ENCODE peak calls at places on chromosome 7, in ten cellular contexts. F is heart left ventricle, E is gastrocnemius medialis, B is adrenal gland, Z is right lobe of liver, K is ovary, J is K562, L is Peyer's patch, N is tibial nerve, Q is uterus. G is an unnamed sample. For H3K36me3, the result is how much of the 10 kb centered on the place peaks cover.

GRCh38 chr7:22952306-22953011 is 61.5 kb downstream of the HYCC1 start:
- DNase-seq in F (no peak), E (no peak), B (no peak), Z (no peak), K (no peak), J (no peak), L (no peak), N (no peak), Q (no peak), G (no peak)

GRCh38 chr7:25735674-25736242 is 416.2 kb upstream of the NFE2L3 start:
- DNase-seq in F (no peak), E (no peak), B (no peak), Z (no peak), K (no peak), J (no peak), L (no peak), N (no peak), Q (no peak), G (no peak)

GRCh38 chr7:132189881-132190280 is 386.4 kb downstream of the PLXNA4 start:
- DNase-seq in F (no peak), E (no peak), B (no peak), Z (no peak), K (no peak), J (no peak), L (no peak), N (no peak), Q (no peak), G (no peak)

GRCh38 chr7:148650232-148650858 is 48.4 kb upstream of the CUL1 start:
- DNase-seq in F (no peak), E (no peak), B (no peak), Z (no peak), K (no peak), J (no peak), L (no peak), N (no peak), Q (no peak), G (no peak)

GRCh38 chr7:123747089-123747488 is 1.7 kb downstream of the WASL start:
- DNase-seq in F (no peak), E (no peak), B (no peak), Z (no peak), K (no peak), J (peak), L (no peak), N (no peak), Q (no peak), G (no peak)

GRCh38 chr7:133824123-133824522 is 303.0 kb upstream of the LRGUK start:
- DNase-seq in F (no peak), E (no peak), B (no peak), Z (no peak), K (no peak), J (no peak), L (no peak), N (no peak), Q (no peak), G (no peak)

GRCh38 chr7:129553861-129554530 is 51.7 kb downstream of the SMKR1 start:
- DNase-seq in F (no peak), E (no peak), B (no peak), Z (no peak), K (no peak), J (no peak), L (no peak), N (no peak), Q (no peak), G (no peak)

GRCh38 chr7:117114272-117114671 is 161.0 kb downstream of the ST7 start:
- DNase-seq in F (no peak), E (no peak), B (no peak), Z (no peak), K (no peak), J (no peak), L (no peak), N (no peak), Q (no peak), G (no peak)

GRCh38 chr7:2015251-2015871 is 217.4 kb downstream of the MAD1L1 start:
- DNase-seq in F (no peak), E (peak), B (no peak), Z (peak), K (peak), J (no peak), L (no peak), N (no peak), Q (no peak), G (no peak)

GRCh38 chr7:29217112-29217511 is 22.5 kb downstream of the CHN2 start:
- DNase-seq in F (no peak), E (no peak), B (no peak), Z (no peak), K (no peak), J (no peak), L (no peak), N (no peak), Q (no peak), G (no peak)

GRCh38 chr7:84506151-84506550 is 311.6 kb upstream of the SEMA3A start:
- DNase-seq in F (no peak), E (no peak), B (no peak), Z (no peak), K (no peak), J (no peak), L (no peak), N (no peak), Q (no peak), G (no peak)

GRCh38 chr7:74606101-74606908 is 51.2 kb upstream of the GTF2I start:
- DNase-seq in F (peak), E (peak), B (peak), Z (peak), K (peak), J (peak), L (peak), N (no peak), Q (no peak), G (peak)

GRCh38 chr7:5495581-5496375 is 72.1 kb upstream of the TNRC18 start:
- DNase-seq in F (peak), E (peak), B (peak), Z (peak), K (peak), J (no peak), L (no peak), N (no peak), Q (peak), G (peak)

GRCh38 chr7:35613150-35613549 is 81.8 kb downstream of the HERPUD2 start:
- DNase-seq in F (no peak), E (no peak), B (no peak), Z (no peak), K (no peak), J (no peak), L (no peak), N (no peak), Q (no peak), G (no peak)

GRCh38 chr7:24964177-24964576 is 15.8 kb downstream of the OSBPL3 start:
- DNase-seq in F (no peak), E (no peak), B (no peak), Z (no peak), K (no peak), J (no peak), L (no peak), N (no peak), Q (no peak), G (no peak)

GRCh38 chr7:29394321-29394720 is 169.3 kb upstream of the PRR15 start:
- DNase-seq in F (no peak), E (no peak), B (no peak), Z (no peak), K (no peak), J (no peak), L (no peak), N (no peak), Q (no peak), G (no peak)

GRCh38 chr7:27183682-27184341 is 1.2 kb downstream of the HOXA11 start:
- DNase-seq in F (no peak), E (peak), B (peak), Z (peak), K (no peak), J (no peak), L (no peak), N (peak), Q (peak), G (peak)

GRCh38 chr7:28862876-28863275 is 95.3 kb downstream of the TRIL start:
- DNase-seq in F (no peak), E (no peak), B (no peak), Z (no peak), K (no peak), J (no peak), L (no peak), N (no peak), Q (no peak), G (no peak)

GRCh38 chr7:14377646-14378266 is 388.3 kb upstream of the ETV1 start:
- DNase-seq in F (no peak), E (no peak), B (no peak), Z (no peak), K (no peak), J (no peak), L (no peak), N (no peak), Q (no peak), G (no peak)

GRCh38 chr7:101676956-101677355 is 47.9 kb upstream of the MYL10 start:
- DNase-seq in F (no peak), E (no peak), B (no peak), Z (no peak), K (no peak), J (peak), L (no peak), N (no peak), Q (no peak), G (no peak)

GRCh38 chr7:127907638-127908040 is 123.6 kb downstream of the LRRC4 start:
- DNase-seq in F (no peak), E (no peak), B (no peak), Z (no peak), K (no peak), J (no peak), L (no peak), N (no peak), Q (no peak), G (no peak)

GRCh38 chr7:153084283-153084682 is 324.7 kb downstream of the ACTR3B start:
- DNase-seq in F (no peak), E (no peak), B (no peak), Z (no peak), K (no peak), J (no peak), L (no peak), N (no peak), Q (no peak), G (no peak)

GRCh38 chr7:133873631-133874030 is 253.5 kb upstream of the LRGUK start:
- DNase-seq in F (no peak), E (no peak), B (no peak), Z (no peak), K (no peak), J (no peak), L (no peak), N (no peak), Q (no peak), G (no peak)

GRCh38 chr7:47047384-47047783 is 534.5 kb downstream of the TNS3 start:
- DNase-seq in F (no peak), E (no peak), B (no peak), Z (no peak), K (no peak), J (no peak), L (no peak), N (no peak), Q (no peak), G (no peak)

GRCh38 chr7:103391976-103392375 is 44.5 kb downstream of the PSMC2 start:
- DNase-seq in F (no peak), E (no peak), B (no peak), Z (no peak), K (no peak), J (no peak), L (no peak), N (no peak), Q (no peak), G (no peak)

GRCh38 chr7:54541941-54542618 is at the start of gene VSTM2A:
- DNase-seq in F (no peak), E (no peak), B (no peak), Z (no peak), K (no peak), J (no peak), L (no peak), N (no peak), Q (no peak), G (no peak)

GRCh38 chr7:129351320-129351719 is 82.9 kb upstream of the STRIP2 start:
- DNase-seq in F (no peak), E (no peak), B (no peak), Z (no peak), K (no peak), J (no peak), L (no peak), N (no peak), Q (no peak), G (no peak)

GRCh38 chr7:158971214-158971613 is 114.9 kb downstream of the DYNC2I1 start:
- DNase-seq in F (no peak), E (no peak), B (no peak), Z (no peak), K (no peak), J (no peak), L (no peak), N (no peak), Q (no peak), G (no peak)

GRCh38 chr7:1555813-1556540 is at the start of gene TMEM184A:
- DNase-seq in F (no peak), E (peak), B (peak), Z (peak), K (peak), J (peak), L (peak), N (no peak), Q (no peak), G (peak)

GRCh38 chr7:35252584-35252983 is 1.3 kb downstream of the TBX20 start:
- DNase-seq in F (no peak), E (no peak), B (no peak), Z (no peak), K (no peak), J (no peak), L (no peak), N (no peak), Q (no peak), G (no peak)

GRCh38 chr7:97006951-97007861 is 1.9 kb downstream of the DLX6 start:
- DNase-seq in F (no peak), E (no peak), B (no peak), Z (no peak), K (no peak), J (no peak), L (no peak), N (no peak), Q (no peak), G (no peak)

GRCh38 chr7:73907554-73908122 is 46.7 kb downstream of the TMEM270 start:
- DNase-seq in F (no peak), E (no peak), B (no peak), Z (no peak), K (no peak), J (no peak), L (no peak), N (peak), Q (no peak), G (no peak)

GRCh38 chr7:131522325-131522920 is 34.0 kb downstream of the PODXL start:
- DNase-seq in F (no peak), E (no peak), B (no peak), Z (no peak), K (no peak), J (no peak), L (no peak), N (no peak), Q (no peak), G (no peak)

GRCh38 chr7:52936750-52937149 is 98.7 kb upstream of the POM121L12 start:
- DNase-seq in F (no peak), E (no peak), B (no peak), Z (no peak), K (no peak), J (no peak), L (no peak), N (no peak), Q (no peak), G (no peak)

GRCh38 chr7:39566056-39566921 is at the start of gene YAE1:
- DNase-seq in F (peak), E (peak), B (peak), Z (peak), K (peak), J (peak), L (peak), N (peak), Q (peak), G (peak)
- TF ChIP-seq POLR2A in F (peak), E (peak), B (peak), Z (peak), K (peak), J (peak), L (peak), N (peak), Q (peak), G (no peak)

GRCh38 chr7:32525839-32526238 is 30.6 kb downstream of the AVL9 start:
- DNase-seq in F (no peak), E (no peak), B (no peak), Z (no peak), K (no peak), J (no peak), L (no peak), N (no peak), Q (no peak), G (no peak)
- H3K36me3 ChIP-seq in F (under half), E (under half), B (under half), Z (under half), K (under half), J (under half), L (under half), N (under half), Q (under half), G (under half)

DNA sequence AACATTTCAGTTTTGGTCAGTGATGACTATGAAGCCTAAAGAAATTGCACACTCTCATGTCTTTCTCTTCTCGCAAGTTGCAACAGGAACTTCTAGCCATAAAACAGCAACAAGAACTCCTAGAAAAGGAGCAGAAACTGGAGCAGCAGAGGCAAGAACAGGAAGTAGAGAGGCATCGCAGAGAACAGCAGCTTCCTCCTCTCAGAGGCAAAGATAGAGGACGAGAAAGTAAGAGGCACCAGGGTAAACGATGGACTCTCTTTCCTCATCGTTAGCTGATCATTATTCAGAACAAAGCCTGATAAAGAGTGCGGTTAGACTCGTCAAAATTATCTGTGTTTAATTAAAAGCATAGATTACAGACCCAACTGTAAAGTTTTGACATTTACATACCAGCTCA is 94.7 kb downstream of the HDAC9 start:
- DNase-seq in F (no peak), E (no peak), B (no peak), Z (no peak), K (no peak), J (no peak), L (no peak), N (no peak), Q (no peak), G (no peak)
- H3K4me3 ChIP-seq in F (no peak), E (no peak), B (no peak), Z (no peak), K (no peak), J (no peak), L (no peak), N (no peak), Q (no peak), G (no peak)

GRCh38 chr7:139702313-139702731 is 75.5 kb downstream of the HIPK2 start:
- DNase-seq in F (no peak), E (no peak), B (peak), Z (no peak), K (peak), J (no peak), L (no peak), N (no peak), Q (no peak), G (peak)
- TF ChIP-seq POLR2A in F (no peak), E (no peak), B (no peak), Z (no peak), K (no peak), J (no peak), L (no peak), N (no peak), Q (no peak), G (no peak)

DNA sequence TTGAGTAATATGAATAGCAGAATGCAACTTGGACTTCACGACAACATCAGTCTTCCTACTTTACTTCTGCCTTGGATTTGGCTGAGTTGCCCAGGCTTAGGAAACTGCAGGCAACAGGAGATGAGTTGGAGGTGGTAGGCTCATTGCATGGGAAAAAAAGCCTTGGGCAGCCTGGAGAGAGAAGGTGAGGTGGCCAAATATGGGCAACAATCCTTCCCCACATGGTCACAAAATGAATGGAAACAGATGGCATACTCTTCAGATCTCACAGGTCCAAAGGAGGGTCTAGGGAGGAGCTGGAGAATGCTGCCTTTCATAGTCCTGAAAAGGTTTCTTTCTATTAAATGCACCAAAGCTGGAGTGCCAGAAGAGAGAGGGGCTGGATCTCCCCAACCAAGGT is 128.6 kb upstream of the AOAH start:
- DNase-seq in F (no peak), E (no peak), B (no peak), Z (no peak), K (no peak), J (no peak), L (no peak), N (no peak), Q (no peak), G (no peak)
- H3K36me3 ChIP-seq in F (under half), E (under half), B (under half), Z (under half), K (under half), J (under half), L (under half), N (under half), Q (under half), G (under half)

GRCh38 chr7:154741131-154741530 is 261.8 kb downstream of the PAXIP1 start:
- DNase-seq in F (no peak), E (no peak), B (no peak), Z (no peak), K (no peak), J (no peak), L (no peak), N (no peak), Q (no peak), G (no peak)
- H3K4me3 ChIP-seq in F (no peak), E (no peak), B (no peak), Z (no peak), K (no peak), J (no peak), L (no peak), N (no peak), Q (no peak), G (no peak)

GRCh38 chr7:55570218-55570873 is 2.0 kb downstream of the VOPP1 start:
- DNase-seq in F (no peak), E (no peak), B (no peak), Z (no peak), K (no peak), J (no peak), L (peak), N (no peak), Q (no peak), G (no peak)
- TF ChIP-seq POLR2A in F (no peak), E (no peak), B (no peak), Z (no peak), K (no peak), J (no peak), L (no peak), N (no peak), Q (no peak), G (no peak)

DNA sequence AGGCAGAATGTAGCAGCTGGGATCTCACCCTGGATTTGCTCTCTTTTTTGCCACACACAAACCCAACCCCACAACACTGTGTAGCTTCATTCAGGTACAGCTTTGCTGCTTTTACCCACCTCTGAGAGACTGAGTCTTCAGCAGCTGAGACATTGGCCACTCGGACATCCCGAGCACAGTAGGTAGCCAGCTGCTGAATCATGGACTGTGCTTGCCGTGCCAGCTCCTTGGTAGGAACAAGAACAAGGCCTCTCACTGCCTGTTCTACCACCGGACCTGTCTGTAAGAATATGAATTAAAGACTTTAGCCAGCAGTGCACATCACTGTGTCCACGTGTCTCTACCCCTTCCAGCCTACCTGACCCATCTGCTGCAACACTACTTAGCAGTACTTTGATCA is 937 bp downstream of the DDX56 start:
- DNase-seq in F (no peak), E (no peak), B (no peak), Z (no peak), K (no peak), J (peak), L (no peak), N (no peak), Q (no peak), G (no peak)
- H3K36me3 ChIP-seq in F (half or more), E (half or more), B (under half), Z (half or more), K (under half), J (half or more), L (under half), N (under half), Q (under half), G (half or more)

GRCh38 chr7:70710011-70710480 is 421.9 kb upstream of the GALNT17 start:
- DNase-seq in F (no peak), E (peak), B (peak), Z (no peak), K (no peak), J (no peak), L (no peak), N (no peak), Q (no peak), G (no peak)
- H3K4me3 ChIP-seq in F (no peak), E (no peak), B (no peak), Z (no peak), K (no peak), J (no peak), L (no peak), N (no peak), Q (no peak), G (no peak)